ENCODE peak calls at places on chromosome 20, in seven cellular contexts. H is neuronal stem cell, O is hippocampal formation, T is activated T-cell treated with anti-CD3 and anti-CD28 coated beads for 1 hour, I is tibial artery, G is amygdala, D is neural progenitor cell. N is an unnamed sample.

GRCh38 chr20:56380375-56380774 is 11.6 kb downstream of the AURKA start:
- DNase-seq in H (no peak), O (no peak), T (no peak), I (no peak), G (no peak), D (no peak), N (no peak)

GRCh38 chr20:57433658-57434389 is 42.6 kb downstream of the RBM38 start:
- DNase-seq in H (no peak), O (no peak), T (no peak), I (no peak), G (no peak), D (no peak), N (no peak)

GRCh38 chr20:40390654-40391053 is 298.4 kb downstream of the MAFB start:
- DNase-seq in H (no peak), O (no peak), T (no peak), I (no peak), G (no peak), D (no peak), N (no peak)

GRCh38 chr20:56860413-56860812 is 231.3 kb downstream of the TFAP2C start:
- DNase-seq in H (no peak), O (no peak), T (no peak), I (no peak), G (no peak), D (no peak), N (no peak)

GRCh38 chr20:33387177-33387576 is 14.1 kb downstream of the CDK5RAP1 start:
- DNase-seq in H (no peak), O (no peak), T (no peak), I (no peak), G (no peak), D (no peak), N (peak)

GRCh38 chr20:25103526-25103925 is 21.6 kb upstream of the VSX1 start:
- DNase-seq in H (no peak), O (no peak), T (no peak), I (no peak), G (no peak), D (no peak), N (no peak)

GRCh38 chr20:13517801-13518200 is 120.9 kb downstream of the TASP1 start:
- DNase-seq in H (no peak), O (no peak), T (no peak), I (no peak), G (no peak), D (no peak), N (no peak)

GRCh38 chr20:46563170-46563847 is 12.9 kb upstream of the OCSTAMP start:
- DNase-seq in H (no peak), O (peak), T (no peak), I (no peak), G (no peak), D (peak), N (no peak)

GRCh38 chr20:48791014-48791413 is 36.8 kb downstream of the PREX1 start:
- DNase-seq in H (no peak), O (no peak), T (no peak), I (no peak), G (no peak), D (no peak), N (peak)

GRCh38 chr20:3710703-3711417 is 1.5 kb downstream of the SIGLEC1 start:
- DNase-seq in H (peak), O (peak), T (peak), I (peak), G (no peak), D (peak), N (peak)

GRCh38 chr20:24782801-24783630 is 166.1 kb upstream of the CST7 start:
- DNase-seq in H (no peak), O (no peak), T (no peak), I (no peak), G (no peak), D (peak), N (no peak)

GRCh38 chr20:58651548-58651822 is 402 bp downstream of the STX16 start:
- DNase-seq in H (peak), O (no peak), T (no peak), I (no peak), G (peak), D (peak), N (no peak)

GRCh38 chr20:7772376-7772775 is 167.9 kb downstream of the HAO1 start:
- DNase-seq in H (no peak), O (no peak), T (no peak), I (no peak), G (no peak), D (no peak), N (no peak)

GRCh38 chr20:17525132-17525531 is 6.0 kb downstream of the BFSP1 start:
- DNase-seq in H (no peak), O (no peak), T (no peak), I (no peak), G (no peak), D (no peak), N (no peak)

GRCh38 chr20:58868795-58869194 is 16.3 kb downstream of the GNAS start:
- DNase-seq in H (no peak), O (peak), T (no peak), I (no peak), G (no peak), D (peak), N (no peak)

GRCh38 chr20:2946988-2947961 is 74.0 kb downstream of the PTPRA start:
- DNase-seq in H (peak), O (peak), T (no peak), I (no peak), G (peak), D (peak), N (peak)

GRCh38 chr20:54076259-54076658 is 5.9 kb upstream of the BCAS1 start:
- DNase-seq in H (no peak), O (no peak), T (no peak), I (no peak), G (no peak), D (no peak), N (no peak)

GRCh38 chr20:48932375-48932941 is 10.9 kb downstream of the ARFGEF2 start:
- DNase-seq in H (no peak), O (no peak), T (no peak), I (no peak), G (no peak), D (no peak), N (peak)

GRCh38 chr20:63553933-63554290 is at the start of gene FNDC11:
- DNase-seq in H (peak), O (no peak), T (no peak), I (no peak), G (no peak), D (peak), N (no peak)

GRCh38 chr20:58888521-58889333 is 36.2 kb downstream of the GNAS start:
- DNase-seq in H (peak), O (peak), T (peak), I (peak), G (peak), D (peak), N (peak)

GRCh38 chr20:3751664-3752385 is 15.7 kb downstream of the ADISSP start:
- DNase-seq in H (no peak), O (no peak), T (peak), I (peak), G (no peak), D (peak), N (peak)

GRCh38 chr20:16714242-16714641 is 15.6 kb upstream of the SNRPB2 start:
- DNase-seq in H (no peak), O (no peak), T (no peak), I (no peak), G (no peak), D (no peak), N (no peak)

GRCh38 chr20:58169441-58169840 is 59.0 kb downstream of the ANKRD60 start:
- DNase-seq in H (no peak), O (no peak), T (no peak), I (no peak), G (no peak), D (no peak), N (peak)

GRCh38 chr20:1959156-1959555 is 34.7 kb downstream of the PDYN start:
- DNase-seq in H (no peak), O (no peak), T (no peak), I (no peak), G (no peak), D (no peak), N (no peak)

GRCh38 chr20:7790189-7790588 is 150.1 kb downstream of the HAO1 start:
- DNase-seq in H (no peak), O (no peak), T (no peak), I (no peak), G (no peak), D (no peak), N (no peak)

GRCh38 chr20:49534314-49534713 is 33.6 kb downstream of the PTGIS start:
- DNase-seq in H (peak), O (peak), T (peak), I (no peak), G (no peak), D (peak), N (no peak)

N was measured in osteoblast.